ENCODE peak calls at places on chromosomes 3 and 15, in eight cellular contexts. M, X, K, Q, D, L, C and A are unnamed samples.

GRCh38 chr15:42394131-42394530 is 34.8 kb downstream of the CAPN3 start:
- DNase-seq in M (no peak), X (no peak), K (no peak), Q (no peak), D (no peak), L (no peak), C (no peak), A (no peak)

GRCh38 chr3:74119221-74119620 is 494.5 kb upstream of the PDZRN3 start:
- DNase-seq in M (no peak), X (no peak), K (no peak), Q (no peak), D (no peak), L (peak; percentile 66), C (no peak), A (no peak)

GRCh38 chr3:31974454-31974853 is 6.6 kb downstream of the OSBPL10 start:
- DNase-seq in M (no peak), X (no peak), K (no peak), Q (no peak), D (no peak), L (peak; percentile 96), C (no peak), A (no peak)

GRCh38 chr15:31216210-31216911 is 110.3 kb upstream of the KLF13 start:
- DNase-seq in M (peak; percentile 38), X (peak; percentile 72), K (peak; percentile 96), Q (peak; percentile 47), D (peak; percentile 96), L (peak; percentile 46), C (peak; percentile 94), A (peak; percentile 48)

GRCh38 chr3:129602730-129603560 is 3.5 kb downstream of the PLXND1 start:
- DNase-seq in M (peak; percentile 85), X (peak; percentile 69), K (no peak), Q (peak; percentile 67), D (peak; percentile 87), L (peak; percentile 97), C (peak; percentile 81), A (no peak)

GRCh38 chr3:106850429-106850828 is 526.8 kb upstream of the CCDC54 start:
- DNase-seq in M (no peak), X (no peak), K (no peak), Q (no peak), D (no peak), L (peak; percentile 34), C (no peak), A (no peak)

GRCh38 chr3:124034016-124034808 is 42.3 kb upstream of the ROPN1 start:
- DNase-seq in M (no peak), X (peak; percentile 19), K (peak; percentile 31), Q (peak; percentile 23), D (peak; percentile 65), L (peak; percentile 6), C (no peak), A (peak; percentile 18)

GRCh38 chr3:105647047-105647446 is 221.8 kb downstream of the CBLB start:
- DNase-seq in M (peak; percentile 52), X (no peak), K (no peak), Q (no peak), D (no peak), L (peak; percentile 93), C (peak; percentile 76), A (no peak)

GRCh38 chr15:40081691-40082194 is 26.9 kb downstream of the BMF start:
- DNase-seq in M (no peak), X (peak; percentile 82), K (peak; percentile 80), Q (peak; percentile 86), D (peak; percentile 75), L (peak; percentile 78), C (peak; percentile 32), A (no peak)

GRCh38 chr3:14439501-14440167 is 37.2 kb downstream of the SLC6A6 start:
- DNase-seq in M (no peak), X (peak; percentile 77), K (peak; percentile 83), Q (no peak), D (peak; percentile 89), L (peak; percentile 96), C (no peak), A (no peak)

GRCh38 chr3:190526787-190527767 is 13.2 kb downstream of the IL1RAP start:
- DNase-seq in M (no peak), X (no peak), K (no peak), Q (no peak), D (no peak), L (peak; percentile 75), C (no peak), A (no peak)

GRCh38 chr3:125186261-125186770 is 26.2 kb downstream of the SLC12A8 start:
- DNase-seq in M (no peak), X (no peak), K (no peak), Q (peak; percentile 51), D (no peak), L (peak; percentile 56), C (no peak), A (no peak)

GRCh38 chr15:40879609-40880008 is 5.6 kb upstream of the RHOV start:
- DNase-seq in M (no peak), X (no peak), K (peak; percentile 79), Q (no peak), D (no peak), L (no peak), C (no peak), A (no peak)

DNA sequence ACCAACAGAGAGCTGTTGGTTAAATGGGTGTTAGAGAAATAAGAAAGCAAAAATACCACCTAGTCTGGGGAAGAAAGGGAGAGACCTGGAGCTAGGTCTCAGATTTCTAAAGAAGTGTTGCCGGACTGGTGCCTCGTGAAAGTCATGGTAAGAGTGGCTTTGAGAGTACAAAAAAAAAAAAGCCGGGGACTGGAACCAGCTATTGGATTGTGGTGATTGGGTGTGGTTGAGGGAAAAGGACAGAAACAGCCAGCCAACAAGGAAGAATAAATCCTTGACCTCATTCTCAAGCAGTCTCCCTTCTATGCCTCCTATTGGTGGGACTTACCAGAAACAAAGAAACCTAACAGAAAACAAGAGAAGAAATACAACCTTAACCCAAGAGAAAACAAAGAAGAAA is 346.4 kb upstream of the KCNMB2 start:
- DNase-seq in M (no peak), X (no peak), K (no peak), Q (no peak), D (no peak), L (no peak), C (no peak), A (no peak)
- TF ChIP-seq CTCF in M (no peak), X (no peak), K (no peak), Q (no peak), D (no peak), L (no peak), C (no peak), A (no peak)

GRCh38 chr15:83978588-83978987 is 257.0 kb upstream of the GOLGA6L4 start:
- DNase-seq in M (no peak), X (peak; percentile 83), K (no peak), Q (no peak), D (no peak), L (no peak), C (no peak), A (no peak)

GRCh38 chr15:83977992-83978391 is 257.6 kb upstream of the GOLGA6L4 start:
- DNase-seq in M (no peak), X (peak; percentile 87), K (no peak), Q (no peak), D (no peak), L (no peak), C (no peak), A (no peak)

GRCh38 chr15:83971967-83972366 is 263.6 kb upstream of the GOLGA6L4 start:
- DNase-seq in M (no peak), X (no peak), K (no peak), Q (no peak), D (no peak), L (peak; percentile 48), C (no peak), A (no peak)

GRCh38 chr15:83970290-83970890 is 265.2 kb upstream of the GOLGA6L4 start:
- DNase-seq in M (no peak), X (no peak), K (no peak), Q (no peak), D (no peak), L (peak; percentile 29), C (no peak), A (no peak)

DNA sequence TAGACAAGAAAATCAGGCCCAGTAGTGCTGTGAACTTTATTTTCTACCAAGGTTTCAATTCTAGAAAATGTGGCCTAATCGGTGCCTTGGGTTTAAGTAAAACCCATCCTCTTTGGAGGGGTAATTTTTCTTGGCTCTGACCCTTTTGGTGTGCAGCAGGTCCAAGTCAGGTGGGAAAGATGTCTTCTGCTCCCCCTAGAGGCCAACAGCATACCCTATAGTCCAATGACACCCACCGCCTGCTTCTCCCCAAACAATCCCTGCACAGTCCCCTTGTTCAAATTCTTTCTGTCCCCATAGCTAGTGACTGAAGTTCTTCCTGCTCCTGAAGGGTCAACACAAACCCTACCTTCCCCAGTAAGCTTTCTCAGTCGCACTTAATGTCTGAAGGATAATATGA is 261.8 kb upstream of the GOLGA6L4 start:
- DNase-seq in M (no peak), X (no peak), K (no peak), Q (no peak), D (no peak), L (peak; percentile 36), C (peak; percentile 12), A (no peak)
- TF ChIP-seq CTCF in M (peak; percentile 37), X (no peak), K (no peak), Q (peak; percentile 47), D (peak; percentile 8), L (peak; percentile 62), C (no peak), A (no peak)

GRCh38 chr15:74542192-74543042 is 1.4 kb downstream of the ARID3B start:
- DNase-seq in M (no peak), X (no peak), K (no peak), Q (no peak), D (no peak), L (no peak), C (no peak), A (no peak)

GRCh38 chr15:74545061-74545460 is 4.0 kb downstream of the ARID3B start:
- DNase-seq in M (no peak), X (no peak), K (no peak), Q (no peak), D (no peak), L (no peak), C (no peak), A (no peak)

GRCh38 chr15:74543043-74543422 is 2.0 kb downstream of the ARID3B start:
- DNase-seq in M (no peak), X (no peak), K (no peak), Q (no peak), D (no peak), L (no peak), C (no peak), A (no peak)

GRCh38 chr15:74541494-74542191 is 623 bp downstream of the ARID3B start:
- DNase-seq in M (no peak), X (peak; percentile 38), K (peak; percentile 52), Q (peak; percentile 37), D (no peak), L (peak; percentile 17), C (no peak), A (peak; percentile 40)

DNA sequence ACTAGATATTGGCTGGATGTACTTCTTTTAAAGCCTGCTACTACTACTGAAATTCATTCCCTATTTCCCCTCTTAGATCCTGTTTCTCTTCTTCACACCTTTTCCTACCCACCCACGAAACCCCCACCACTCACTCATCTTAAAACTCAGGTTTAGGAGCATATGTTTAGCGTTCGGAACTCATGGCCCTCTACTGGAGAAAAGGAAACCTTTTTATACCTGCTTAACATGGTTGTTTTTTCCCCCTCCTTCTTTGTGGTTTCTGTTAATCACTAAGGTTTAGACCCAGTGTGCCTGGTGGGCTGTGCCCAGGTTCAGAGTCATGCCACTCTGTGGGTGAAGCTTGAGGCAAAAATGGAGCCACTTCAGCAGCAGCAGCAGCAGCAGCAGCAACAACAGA is 2.6 kb downstream of the ARID3B start:
- DNase-seq in M (no peak), X (no peak), K (no peak), Q (no peak), D (no peak), L (no peak), C (no peak), A (no peak)
- TF ChIP-seq CTCF in M (no peak), X (no peak), K (no peak), Q (peak; percentile 3), D (no peak), L (peak; percentile 46), C (no peak), A (no peak)

GRCh38 chr3:57221883-57222282 is 5.6 kb upstream of the APPL1 start:
- DNase-seq in M (no peak), X (no peak), K (no peak), Q (peak; percentile 27), D (no peak), L (peak; percentile 61), C (peak; percentile 20), A (no peak)
- TF ChIP-seq CTCF in M (peak; percentile 50), X (peak; percentile 11), K (no peak), Q (peak; percentile 41), D (peak; percentile 33), L (peak; percentile 45), C (peak; percentile 47), A (no peak)